ENCODE peak calls at places on chromosome 11, in five cellular contexts. J is mesenchymal stem cell, V is mesendoderm, I is neuronal stem cell, N is IMR-90. L is an unnamed sample.
A peak's percentile ranks its signal among the peaks of the same experiment; 100 is the strongest.

GRCh38 chr11:9069256-9069655 is 22.1 kb downstream of the SCUBE2 start:
- DNase-seq in J (no peak), V (no peak), I (no peak), N (no peak), L (no peak)

GRCh38 chr11:2305862-2306823 is 4.3 kb downstream of the TSPAN32 start:
- DNase-seq in J (peak; percentile 60), V (no peak), I (no peak), N (peak; percentile 85), L (peak; percentile 29)

GRCh38 chr11:115334932-115335788 is 169.1 kb downstream of the CADM1 start:
- DNase-seq in J (peak; percentile 39), V (peak; percentile 25), I (peak; percentile 12), N (peak; percentile 52), L (no peak)

GRCh38 chr11:86816251-86816726 is 15.9 kb downstream of the PRSS23 start:
- DNase-seq in J (peak; percentile 92), V (no peak), I (no peak), N (peak; percentile 58), L (no peak)

GRCh38 chr11:64725601-64726139 is 2.7 kb upstream of the NRXN2 start:
- DNase-seq in J (no peak), V (peak; percentile 39), I (no peak), N (no peak), L (peak; percentile 41)

GRCh38 chr11:68998390-68998911 is 14.6 kb downstream of the MRGPRF start:
- DNase-seq in J (peak; percentile 67), V (no peak), I (no peak), N (peak; percentile 12), L (peak; percentile 22)

GRCh38 chr11:63248966-63249365 is 5.6 kb upstream of the SLC22A25 start:
- DNase-seq in J (no peak), V (no peak), I (no peak), N (no peak), L (no peak)

GRCh38 chr11:1862588-1863351 is 9.9 kb downstream of the LSP1 start:
- DNase-seq in J (peak; percentile 67), V (no peak), I (no peak), N (no peak), L (no peak)

GRCh38 chr11:63762662-63763505 is 5.7 kb downstream of the ZFTA start:
- DNase-seq in J (peak; percentile 43), V (peak; percentile 80), I (peak; percentile 71), N (no peak), L (peak; percentile 58)

GRCh38 chr11:34105957-34106504 is 602 bp downstream of the NAT10 start:
- DNase-seq in J (no peak), V (peak; percentile 16), I (no peak), N (peak; percentile 18), L (no peak)

GRCh38 chr11:64499261-64500004 is 91.6 kb upstream of the SLC22A12 start:
- DNase-seq in J (no peak), V (no peak), I (no peak), N (no peak), L (no peak)

GRCh38 chr11:71998649-71999310 is at the start of gene IL18BP:
- DNase-seq in J (no peak), V (no peak), I (no peak), N (no peak), L (no peak)

GRCh38 chr11:104151404-104152204 is 12.3 kb downstream of the PDGFD start:
- DNase-seq in J (peak; percentile 17), V (no peak), I (no peak), N (no peak), L (no peak)

GRCh38 chr11:1868056-1868635 is 15.3 kb downstream of the LSP1 start:
- DNase-seq in J (no peak), V (no peak), I (no peak), N (no peak), L (no peak)

GRCh38 chr11:71199226-71199815 is 53.1 kb downstream of the SHANK2 start:
- DNase-seq in J (no peak), V (no peak), I (no peak), N (no peak), L (no peak)

GRCh38 chr11:335779-336665 is 15.4 kb upstream of the IFITM3 start:
- DNase-seq in J (peak; percentile 31), V (no peak), I (no peak), N (no peak), L (no peak)

GRCh38 chr11:83206771-83207413 is 13.4 kb downstream of the ANKRD42 start:
- DNase-seq in J (peak; percentile 49), V (peak; percentile 49), I (no peak), N (no peak), L (no peak)

GRCh38 chr11:95081412-95081811 is 8.2 kb upstream of the ENDOD1 start:
- DNase-seq in J (peak; percentile 20), V (peak; percentile 54), I (no peak), N (no peak), L (no peak)

GRCh38 chr11:58058276-58059010 is 27.7 kb downstream of the OR6Q1 start:
- DNase-seq in J (no peak), V (peak; percentile 76), I (no peak), N (no peak), L (no peak)

GRCh38 chr11:27848423-27848822 is 148.2 kb upstream of the BDNF start:
- DNase-seq in J (no peak), V (no peak), I (no peak), N (no peak), L (no peak)

GRCh38 chr11:73478737-73479347 is 102.6 kb downstream of the RELT start:
- DNase-seq in J (peak; percentile 54), V (peak; percentile 68), I (no peak), N (peak; percentile 42), L (peak; percentile 31)

GRCh38 chr11:17063171-17064002 is 14.1 kb downstream of the RPS13 start:
- DNase-seq in J (peak; percentile 59), V (peak; percentile 67), I (peak; percentile 52), N (peak; percentile 27), L (peak; percentile 76)

GRCh38 chr11:88508558-88508807 is 170.9 kb upstream of the CTSC start:
- DNase-seq in J (no peak), V (no peak), I (no peak), N (no peak), L (no peak)

GRCh38 chr11:862704-863388 is 20.2 kb downstream of the TSPAN4 start:
- DNase-seq in J (no peak), V (no peak), I (no peak), N (no peak), L (no peak)

DNA sequence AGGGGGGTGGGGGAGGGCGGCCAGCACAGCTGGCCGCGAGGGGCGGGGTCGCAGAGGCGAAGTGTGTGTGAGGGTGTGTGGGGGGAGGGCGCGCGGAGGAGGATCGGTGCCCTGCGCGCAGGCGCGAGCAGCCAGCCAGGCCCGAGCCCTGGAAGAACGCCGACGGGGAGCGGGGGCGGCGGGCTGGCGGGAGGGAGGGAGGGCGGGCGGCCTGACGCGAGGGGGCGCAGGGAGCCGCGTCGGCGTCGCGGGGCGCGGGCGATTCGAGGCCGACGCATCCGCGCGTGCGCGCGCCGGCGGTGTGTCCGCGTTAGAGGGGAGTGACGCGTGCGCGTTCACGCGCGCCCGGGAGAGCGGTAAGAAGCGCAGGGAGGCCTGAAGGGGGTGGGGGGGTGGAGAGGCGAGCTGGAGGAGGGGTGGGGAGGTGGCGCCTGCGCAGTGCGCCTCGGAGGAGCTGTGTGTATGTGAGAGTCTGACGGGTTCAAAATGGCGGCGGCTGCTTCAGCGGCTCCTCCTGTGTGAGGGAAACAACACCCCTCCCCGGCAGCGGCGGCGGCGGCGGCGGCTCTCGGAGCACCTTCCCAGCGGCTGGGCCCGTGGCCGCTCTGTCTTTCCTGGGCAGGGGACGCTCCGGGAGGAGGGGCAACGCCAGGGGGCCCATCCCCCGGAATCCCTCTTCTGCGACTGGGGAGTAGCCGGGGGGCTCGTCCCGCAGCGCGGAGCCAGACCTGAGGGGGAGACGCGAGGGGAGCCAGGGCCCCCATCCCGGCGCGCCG is at the start of gene KDM2A:
- DNase-seq in J (peak; percentile 97), V (peak; percentile 99), I (peak; percentile 99), N (peak; percentile 99), L (peak; percentile 99)
- H3K23ac ChIP-seq in J (peak within 1 kb of the TSS; percentile 94), V (peak within 1 kb of the TSS; percentile 100), I (peak within 1 kb of the TSS; percentile 96), N (peak within 1 kb of the TSS; percentile 99), L (no peak within 1 kb of the TSS)

DNA sequence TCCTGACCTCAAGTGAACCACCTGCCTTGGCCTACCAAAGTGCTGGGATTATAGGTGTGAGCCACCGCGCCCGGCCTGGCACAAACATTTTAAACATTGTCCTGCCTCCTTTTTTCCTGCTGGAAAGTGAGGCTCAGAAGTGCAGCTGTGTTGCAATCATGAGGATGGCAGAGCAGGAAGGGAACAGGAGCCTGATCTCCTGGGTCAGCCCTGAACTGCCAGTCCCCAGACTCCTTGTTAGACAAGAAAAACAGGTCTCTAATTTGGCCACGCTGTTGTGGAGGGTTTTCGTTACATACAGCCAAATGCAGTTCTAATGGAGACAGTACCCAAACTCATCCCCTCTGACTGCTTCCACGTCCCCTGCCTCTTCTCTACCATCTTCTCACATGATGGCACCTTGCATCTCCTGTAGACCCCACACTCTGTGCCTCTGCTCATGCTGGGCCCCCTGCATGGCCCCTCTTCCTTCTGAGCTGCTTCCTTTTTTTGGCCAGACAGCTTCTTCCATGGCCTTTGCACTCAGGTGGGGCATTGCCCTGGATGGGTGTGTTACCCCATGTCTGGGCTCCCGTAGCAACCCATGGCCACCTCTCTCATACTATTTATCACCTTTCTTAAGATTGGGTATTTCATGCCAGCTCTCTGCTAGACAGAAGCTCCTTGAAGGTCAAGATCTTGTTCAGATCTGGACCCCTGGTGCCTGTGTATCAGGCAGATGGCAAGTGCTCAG is 227.1 kb downstream of the CEP164 start:
- DNase-seq in J (no peak), V (no peak), I (no peak), N (no peak), L (no peak)
- H4K8ac ChIP-seq in J (no peak overlapping the region), V (no peak overlapping the region), I (no peak overlapping the region), N (no peak overlapping the region), L (no peak overlapping the region)

GRCh38 chr11:66686801-66687750 is 9.4 kb upstream of the RBM4B start:
- DNase-seq in J (no peak), V (peak; percentile 8), I (no peak), N (no peak), L (no peak)

GRCh38 chr11:66687831-66688281 is 10.2 kb upstream of the RBM4B start:
- DNase-seq in J (no peak), V (no peak), I (no peak), N (no peak), L (no peak)

GRCh38 chr11:66684635-66685034 is 6.9 kb upstream of the RBM4B start:
- DNase-seq in J (no peak), V (no peak), I (no peak), N (no peak), L (no peak)

GRCh38 chr11:66685276-66686099 is 7.8 kb upstream of the RBM4B start:
- DNase-seq in J (no peak), V (no peak), I (no peak), N (no peak), L (no peak)

DNA sequence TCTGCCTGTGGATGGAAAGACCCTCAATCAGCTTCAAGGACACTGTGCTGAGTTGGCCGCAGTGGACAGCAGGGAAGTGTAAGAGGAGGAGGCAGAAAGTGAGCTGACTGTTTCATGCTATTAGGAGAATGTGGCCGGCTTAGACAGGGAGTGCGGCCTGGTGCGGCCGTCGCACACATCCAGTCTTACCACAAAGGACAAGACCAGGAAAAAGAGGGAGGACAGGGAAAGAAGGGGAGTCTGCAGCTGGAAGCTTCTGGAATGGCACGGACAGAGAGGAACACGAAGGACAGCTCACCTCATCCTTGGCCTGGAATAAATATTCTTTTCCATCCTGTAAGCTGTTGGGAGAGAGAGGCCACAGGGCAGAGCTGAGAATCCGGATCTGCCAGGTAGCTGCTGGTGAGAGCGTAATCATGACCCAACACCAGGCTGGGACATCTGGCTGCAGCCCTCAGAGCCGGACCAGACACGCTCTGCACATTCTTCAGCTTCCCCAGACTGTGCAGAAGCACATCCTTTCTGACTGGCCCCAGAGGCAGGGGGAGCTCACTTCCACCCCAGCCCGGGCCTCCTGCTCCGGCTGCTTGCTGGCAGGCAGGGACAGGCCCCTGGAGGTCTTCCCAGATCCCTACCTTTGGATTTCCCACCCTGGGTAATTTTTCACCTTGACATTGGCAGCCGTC is 8.6 kb upstream of the RBM4B start:
- DNase-seq in J (no peak), V (no peak), I (no peak), N (no peak), L (no peak)
- H3K18ac ChIP-seq in J (no peak overlapping the region), V (no peak overlapping the region), I (no peak overlapping the region), N (no peak overlapping the region), L (no peak overlapping the region)

GRCh38 chr11:32931605-32932004 is 39.0 kb downstream of the QSER1 start:
- DNase-seq in J (no peak), V (no peak), I (no peak), N (peak; percentile 3), L (no peak)
- H3K23ac ChIP-seq in J (no peak overlapping the region), V (no peak overlapping the region), I (no peak overlapping the region), N (no peak overlapping the region), L (no peak overlapping the region)

L was measured in H9.